ENCODE peak calls at places on chromosomes 2 and 18, in eight cellular contexts. One of them, this sample, is unnamed.

GRCh38 chr2:216713691-216714411 is 18.5 kb upstream of the IGFBP5 start:
- DNase-seq in hepatocyte: peak; percentile 64
- DNase-seq in SK-N-SH: no peak
- DNase-seq in aorta: peak; percentile 86
- DNase-seq in neural progenitor cell: no peak
- DNase-seq in adipocyte: peak; percentile 92
- DNase-seq in mesendoderm: no peak
- DNase-seq in HCT116: no peak
- DNase-seq in this sample: peak; percentile 88

GRCh38 chr18:37426536-37427080 is 139.0 kb downstream of the CELF4 start:
- DNase-seq in hepatocyte: no peak
- DNase-seq in SK-N-SH: no peak
- DNase-seq in aorta: no peak
- DNase-seq in neural progenitor cell: no peak
- DNase-seq in adipocyte: no peak
- DNase-seq in mesendoderm: no peak
- DNase-seq in HCT116: no peak
- DNase-seq in this sample: no peak

GRCh38 chr2:53475320-53475719 is 292.3 kb upstream of the CHAC2 start:
- DNase-seq in hepatocyte: no peak
- DNase-seq in SK-N-SH: no peak
- DNase-seq in aorta: no peak
- DNase-seq in neural progenitor cell: no peak
- DNase-seq in adipocyte: peak; percentile 35
- DNase-seq in mesendoderm: no peak
- DNase-seq in HCT116: peak; percentile 82
- DNase-seq in this sample: peak; percentile 23

GRCh38 chr2:230327418-230328154 is 593 bp downstream of the SP140L start:
- DNase-seq in hepatocyte: no peak
- DNase-seq in SK-N-SH: no peak
- DNase-seq in aorta: no peak
- DNase-seq in neural progenitor cell: no peak
- DNase-seq in adipocyte: peak; percentile 20
- DNase-seq in mesendoderm: no peak
- DNase-seq in HCT116: no peak
- DNase-seq in this sample: no peak

GRCh38 chr2:195307751-195308150 is 349.3 kb upstream of the SLC39A10 start:
- DNase-seq in hepatocyte: peak; percentile 49
- DNase-seq in SK-N-SH: no peak
- DNase-seq in aorta: no peak
- DNase-seq in neural progenitor cell: no peak
- DNase-seq in adipocyte: no peak
- DNase-seq in mesendoderm: peak; percentile 49
- DNase-seq in HCT116: no peak
- DNase-seq in this sample: no peak

GRCh38 chr2:160517731-160518130 is 24.1 kb upstream of the RBMS1 start:
- DNase-seq in hepatocyte: no peak
- DNase-seq in SK-N-SH: no peak
- DNase-seq in aorta: no peak
- DNase-seq in neural progenitor cell: no peak
- DNase-seq in adipocyte: no peak
- DNase-seq in mesendoderm: no peak
- DNase-seq in HCT116: no peak
- DNase-seq in this sample: no peak

GRCh38 chr18:63040788-63041410 is 278.7 kb downstream of the BCL2 start:
- DNase-seq in hepatocyte: no peak
- DNase-seq in SK-N-SH: no peak
- DNase-seq in aorta: no peak
- DNase-seq in neural progenitor cell: no peak
- DNase-seq in adipocyte: no peak
- DNase-seq in mesendoderm: no peak
- DNase-seq in HCT116: no peak
- DNase-seq in this sample: no peak

GRCh38 chr18:32040936-32041335 is 22.3 kb downstream of the RNF125 start:
- DNase-seq in hepatocyte: no peak
- DNase-seq in SK-N-SH: no peak
- DNase-seq in aorta: no peak
- DNase-seq in neural progenitor cell: no peak
- DNase-seq in adipocyte: no peak
- DNase-seq in mesendoderm: no peak
- DNase-seq in HCT116: no peak
- DNase-seq in this sample: no peak

GRCh38 chr2:136670-137069 is 90.4 kb upstream of the FAM110C start:
- DNase-seq in hepatocyte: no peak
- DNase-seq in SK-N-SH: no peak
- DNase-seq in aorta: no peak
- DNase-seq in neural progenitor cell: no peak
- DNase-seq in adipocyte: no peak
- DNase-seq in mesendoderm: peak; percentile 80
- DNase-seq in HCT116: no peak
- DNase-seq in this sample: no peak

GRCh38 chr2:170434900-170435640 is 257.1 kb downstream of the MYO3B start:
- DNase-seq in hepatocyte: no peak
- DNase-seq in SK-N-SH: no peak
- DNase-seq in aorta: no peak
- DNase-seq in neural progenitor cell: no peak
- DNase-seq in adipocyte: no peak
- DNase-seq in mesendoderm: peak; percentile 26
- DNase-seq in HCT116: no peak
- DNase-seq in this sample: no peak

GRCh38 chr2:238846503-238847431 is 1.1 kb upstream of the TWIST2 start:
- DNase-seq in hepatocyte: peak; percentile 42
- DNase-seq in SK-N-SH: no peak
- DNase-seq in aorta: peak; percentile 80
- DNase-seq in neural progenitor cell: peak; percentile 70
- DNase-seq in adipocyte: peak; percentile 75
- DNase-seq in mesendoderm: peak; percentile 54
- DNase-seq in HCT116: no peak
- DNase-seq in this sample: no peak
- H3K4me3 ChIP-seq in hepatocyte: peak overlapping the region; percentile 36
- H3K4me3 ChIP-seq in SK-N-SH: no peak overlapping the region
- H3K4me3 ChIP-seq in aorta: peak overlapping the region; percentile 90
- H3K4me3 ChIP-seq in neural progenitor cell: peak overlapping the region; percentile 56
- H3K4me3 ChIP-seq in adipocyte: peak overlapping the region; percentile 90
- H3K4me3 ChIP-seq in mesendoderm: no peak overlapping the region
- H3K4me3 ChIP-seq in HCT116: no peak overlapping the region
- H3K4me3 ChIP-seq in this sample: peak overlapping the region; percentile 44

DNA sequence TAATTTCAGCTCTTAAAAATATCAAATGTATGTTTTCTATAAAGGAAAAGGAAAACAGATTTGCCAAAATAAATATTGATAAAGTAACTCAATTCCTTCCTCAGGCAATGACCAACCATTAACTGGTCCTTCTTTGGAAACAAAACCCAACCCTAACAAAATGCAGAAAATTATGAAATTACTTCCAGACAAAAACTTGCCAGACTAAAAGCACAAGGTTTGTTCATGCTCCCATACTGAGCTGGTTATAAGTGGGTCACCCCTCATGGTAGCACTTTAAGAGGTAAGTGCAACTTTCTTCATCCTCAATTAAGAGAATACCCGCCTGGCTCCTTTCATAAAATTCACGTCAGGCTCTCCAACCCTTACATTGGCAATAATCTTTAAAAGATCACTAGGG is 31.1 kb upstream of the TTC32 start:
- DNase-seq in hepatocyte: no peak
- DNase-seq in SK-N-SH: no peak
- DNase-seq in aorta: no peak
- DNase-seq in neural progenitor cell: no peak
- DNase-seq in adipocyte: peak; percentile 46
- DNase-seq in mesendoderm: no peak
- DNase-seq in HCT116: no peak
- DNase-seq in this sample: no peak
- H3K36me3 ChIP-seq in hepatocyte: no peaks in the 10 kb centered on the region
- H3K36me3 ChIP-seq in SK-N-SH: peaks cover 76% of the 10 kb centered on the region
- H3K36me3 ChIP-seq in aorta: no peaks in the 10 kb centered on the region
- H3K36me3 ChIP-seq in neural progenitor cell: peaks cover 34% of the 10 kb centered on the region
- H3K36me3 ChIP-seq in adipocyte: peaks cover 60% of the 10 kb centered on the region
- H3K36me3 ChIP-seq in mesendoderm: peaks cover 4% of the 10 kb centered on the region
- H3K36me3 ChIP-seq in HCT116: peaks cover 24% of the 10 kb centered on the region
- H3K36me3 ChIP-seq in this sample: peaks cover 1% of the 10 kb centered on the region

GRCh38 chr2:85660725-85661124 is 7.3 kb downstream of the SFTPB start:
- DNase-seq in hepatocyte: no peak
- DNase-seq in SK-N-SH: no peak
- DNase-seq in aorta: no peak
- DNase-seq in neural progenitor cell: no peak
- DNase-seq in adipocyte: no peak
- DNase-seq in mesendoderm: no peak
- DNase-seq in HCT116: no peak
- DNase-seq in this sample: no peak
- H3K4me3 ChIP-seq in hepatocyte: no peak overlapping the region
- H3K4me3 ChIP-seq in SK-N-SH: no peak overlapping the region
- H3K4me3 ChIP-seq in aorta: no peak overlapping the region
- H3K4me3 ChIP-seq in neural progenitor cell: no peak overlapping the region
- H3K4me3 ChIP-seq in adipocyte: no peak overlapping the region
- H3K4me3 ChIP-seq in mesendoderm: no peak overlapping the region
- H3K4me3 ChIP-seq in HCT116: no peak overlapping the region
- H3K4me3 ChIP-seq in this sample: no peak overlapping the region

DNA sequence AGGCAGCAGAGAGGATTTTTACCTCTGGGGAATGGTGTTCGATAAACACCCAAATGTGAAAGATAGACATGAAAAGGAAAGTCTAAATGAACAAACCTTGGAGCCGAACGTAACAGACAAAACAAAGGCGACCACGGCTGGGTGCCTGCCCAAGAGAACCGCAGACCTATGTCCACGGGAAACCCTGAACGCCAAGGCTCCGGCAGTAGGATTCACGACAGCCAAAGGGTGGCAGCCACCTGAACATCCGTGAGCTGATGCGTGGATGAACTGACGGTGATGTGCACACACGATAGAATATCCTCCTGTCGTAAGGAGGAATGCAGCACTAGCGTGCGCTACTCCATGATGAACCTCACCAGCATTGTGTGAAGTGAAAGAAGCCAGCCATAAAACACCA is 85.6 kb downstream of the MBP start:
- DNase-seq in hepatocyte: no peak
- DNase-seq in SK-N-SH: no peak
- DNase-seq in aorta: no peak
- DNase-seq in neural progenitor cell: no peak
- DNase-seq in adipocyte: no peak
- DNase-seq in mesendoderm: no peak
- DNase-seq in HCT116: no peak
- DNase-seq in this sample: no peak
- H3K36me3 ChIP-seq in hepatocyte: no peaks in the 10 kb centered on the region
- H3K36me3 ChIP-seq in SK-N-SH: no peaks in the 10 kb centered on the region
- H3K36me3 ChIP-seq in aorta: no peaks in the 10 kb centered on the region
- H3K36me3 ChIP-seq in neural progenitor cell: no peaks in the 10 kb centered on the region
- H3K36me3 ChIP-seq in adipocyte: no peaks in the 10 kb centered on the region
- H3K36me3 ChIP-seq in mesendoderm: no peaks in the 10 kb centered on the region
- H3K36me3 ChIP-seq in HCT116: no peaks in the 10 kb centered on the region
- H3K36me3 ChIP-seq in this sample: peaks cover 2% of the 10 kb centered on the region

GRCh38 chr2:45625824-45626223 is 14.8 kb upstream of the SRBD1 start:
- DNase-seq in hepatocyte: no peak
- DNase-seq in SK-N-SH: no peak
- DNase-seq in aorta: no peak
- DNase-seq in neural progenitor cell: no peak
- DNase-seq in adipocyte: no peak
- DNase-seq in mesendoderm: no peak
- DNase-seq in HCT116: no peak
- DNase-seq in this sample: no peak

GRCh38 chr2:45622704-45623103 is 11.6 kb upstream of the SRBD1 start:
- DNase-seq in hepatocyte: no peak
- DNase-seq in SK-N-SH: no peak
- DNase-seq in aorta: no peak
- DNase-seq in neural progenitor cell: no peak
- DNase-seq in adipocyte: no peak
- DNase-seq in mesendoderm: no peak
- DNase-seq in HCT116: no peak
- DNase-seq in this sample: no peak

GRCh38 chr2:45623120-45623519 is 12.1 kb upstream of the SRBD1 start:
- DNase-seq in hepatocyte: no peak
- DNase-seq in SK-N-SH: no peak
- DNase-seq in aorta: no peak
- DNase-seq in neural progenitor cell: no peak
- DNase-seq in adipocyte: no peak
- DNase-seq in mesendoderm: no peak
- DNase-seq in HCT116: no peak
- DNase-seq in this sample: no peak

GRCh38 chr2:45627911-45628310 is 16.8 kb upstream of the SRBD1 start:
- DNase-seq in hepatocyte: no peak
- DNase-seq in SK-N-SH: no peak
- DNase-seq in aorta: no peak
- DNase-seq in neural progenitor cell: no peak
- DNase-seq in adipocyte: peak; percentile 41
- DNase-seq in mesendoderm: no peak
- DNase-seq in HCT116: no peak
- DNase-seq in this sample: no peak

DNA sequence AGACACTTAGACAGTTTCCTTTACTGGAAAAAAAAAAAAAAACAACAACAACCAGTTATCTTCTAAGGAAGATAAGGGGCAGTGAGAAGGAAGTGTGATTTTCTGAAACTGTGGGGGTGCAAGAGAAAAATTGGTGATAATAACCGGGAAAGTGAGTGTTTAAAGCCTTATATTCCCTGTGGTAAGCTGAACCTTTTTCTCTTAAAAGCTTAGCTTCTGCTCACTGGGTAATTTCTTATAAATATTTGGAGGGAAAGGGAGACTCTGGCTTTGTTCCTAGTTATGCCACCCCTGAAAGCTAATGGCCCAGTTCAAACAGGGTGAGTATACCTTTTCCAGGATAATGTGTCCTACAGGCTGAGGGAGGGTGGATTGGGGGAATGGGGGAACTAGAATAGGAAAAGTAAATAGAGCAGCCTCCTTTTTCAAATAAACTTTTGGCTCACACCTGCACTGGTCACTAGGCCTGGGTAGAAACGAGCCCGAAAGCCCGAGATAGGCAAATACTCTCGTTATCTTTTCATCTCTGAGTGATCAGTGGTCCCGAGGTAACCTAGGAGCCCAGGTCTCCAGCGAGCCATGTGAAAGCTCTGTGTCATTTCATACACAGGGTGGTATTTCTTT is 15.4 kb upstream of the SRBD1 start:
- DNase-seq in hepatocyte: no peak
- DNase-seq in SK-N-SH: no peak
- DNase-seq in aorta: no peak
- DNase-seq in neural progenitor cell: no peak
- DNase-seq in adipocyte: no peak
- DNase-seq in mesendoderm: no peak
- DNase-seq in HCT116: no peak
- DNase-seq in this sample: no peak
- H3K4me3 ChIP-seq in hepatocyte: no peak overlapping the region
- H3K4me3 ChIP-seq in SK-N-SH: no peak overlapping the region
- H3K4me3 ChIP-seq in aorta: no peak overlapping the region
- H3K4me3 ChIP-seq in neural progenitor cell: no peak overlapping the region
- H3K4me3 ChIP-seq in adipocyte: no peak overlapping the region
- H3K4me3 ChIP-seq in mesendoderm: no peak overlapping the region
- H3K4me3 ChIP-seq in HCT116: no peak overlapping the region
- H3K4me3 ChIP-seq in this sample: no peak overlapping the region